ENCODE peak calls at places on chromosomes 1 and 21, in five cellular contexts. N is left ventricle myocardium inferior; L is small intestine; S is CD8-positive, alpha-beta memory T cell; M is kidney epithelial cell. Z is an unnamed sample.

GRCh38 chr1:205369621-205370230 is 13.0 kb upstream of the KLHDC8A start:
- DNase-seq in N (no peak), L (no peak), S (no peak), M (no peak), Z (no peak)

GRCh38 chr1:229037806-229038405 is 233.0 kb upstream of the RAB4A start:
- DNase-seq in N (no peak), L (no peak), S (no peak), M (no peak), Z (no peak)

GRCh38 chr1:25501235-25502058 is 42.0 kb upstream of the LDLRAP1 start:
- DNase-seq in N (no peak), L (peak; percentile 62), S (no peak), M (no peak), Z (no peak)

GRCh38 chr21:26445440-26445839 is 127.6 kb downstream of the CYYR1 start:
- DNase-seq in N (no peak), L (no peak), S (no peak), M (no peak), Z (no peak)

GRCh38 chr1:82492168-82492567 is 691.4 kb downstream of the ADGRL2 start:
- DNase-seq in N (no peak), L (no peak), S (no peak), M (no peak), Z (no peak)

GRCh38 chr1:99465176-99465900 is 180.6 kb upstream of the PALMD start:
- DNase-seq in N (no peak), L (no peak), S (no peak), M (no peak), Z (peak; percentile 92)

GRCh38 chr1:210201671-210202070 is 30.9 kb upstream of the SERTAD4 start:
- DNase-seq in N (no peak), L (no peak), S (no peak), M (no peak), Z (peak; percentile 44)

GRCh38 chr1:43582162-43582566 is 51.5 kb downstream of the PTPRF start:
- DNase-seq in N (no peak), L (peak; percentile 96), S (no peak), M (peak; percentile 94), Z (peak; percentile 96)

GRCh38 chr1:114315601-114316000 is 161.9 kb upstream of the SYT6 start:
- DNase-seq in N (no peak), L (no peak), S (no peak), M (no peak), Z (no peak)

GRCh38 chr1:243718893-243719292 is 131.2 kb downstream of the AKT3 start:
- DNase-seq in N (no peak), L (no peak), S (no peak), M (peak; percentile 26), Z (peak; percentile 74)

GRCh38 chr1:51203874-51204245 is 32.2 kb upstream of the RNF11 start:
- DNase-seq in N (no peak), L (no peak), S (no peak), M (no peak), Z (no peak)

GRCh38 chr1:157495285-157495684 is 57.0 kb downstream of the FCRL5 start:
- DNase-seq in N (no peak), L (no peak), S (no peak), M (no peak), Z (no peak)

GRCh38 chr1:55640708-55641473 is 425.7 kb upstream of the USP24 start:
- DNase-seq in N (peak; percentile 65), L (peak; percentile 31), S (no peak), M (no peak), Z (peak; percentile 38)

GRCh38 chr1:167775178-167775577 is 53.4 kb downstream of the MPZL1 start:
- DNase-seq in N (no peak), L (no peak), S (no peak), M (no peak), Z (peak; percentile 70)

GRCh38 chr1:9659328-9659727 is 7.8 kb downstream of the PIK3CD start:
- DNase-seq in N (no peak), L (no peak), S (no peak), M (peak; percentile 16), Z (peak; percentile 51)

GRCh38 chr1:241717975-241718374 is 65.9 kb downstream of the WDR64 start:
- DNase-seq in N (no peak), L (no peak), S (no peak), M (no peak), Z (no peak)

GRCh38 chr1:1027723-1028266 is 7.9 kb downstream of the AGRN start:
- DNase-seq in N (no peak), L (no peak), S (no peak), M (no peak), Z (no peak)

GRCh38 chr1:74531807-74532206 is 19.4 kb upstream of the LRRC53 start:
- DNase-seq in N (no peak), L (no peak), S (no peak), M (no peak), Z (no peak)

GRCh38 chr1:97379387-97380075 is 541.3 kb downstream of the DPYD start:
- DNase-seq in N (no peak), L (no peak), S (no peak), M (no peak), Z (peak; percentile 85)

GRCh38 chr1:68231627-68232303 is 558 bp downstream of the WLS start:
- DNase-seq in N (peak; percentile 65), L (peak; percentile 50), S (no peak), M (no peak), Z (peak; percentile 85)